ENCODE peak calls at places on chromosomes 6 and 20, in eight cellular contexts. F is AG10803, C is A549, E is left ventricle myocardium inferior, O is SK-N-SH, P is right atrium auricular region, R is brain microvascular endothelial cell, S is coronary artery. X is an unnamed sample.

GRCh38 chr20:14336667-14337066 is 745 bp downstream of the FLRT3 start:
- DNase-seq in P (no peak), R (peak; percentile 10), C (peak; percentile 20), O (no peak), E (no peak), F (no peak), S (no peak), X (no peak)

GRCh38 chr6:114068119-114068518 is 97.2 kb upstream of the HDAC2 start:
- DNase-seq in S (no peak), R (no peak), C (no peak), E (no peak), F (peak; percentile 37), P (no peak), O (no peak), X (no peak)

GRCh38 chr6:32218167-32218566 is 5.7 kb downstream of the NOTCH4 start:
- DNase-seq in E (no peak), R (no peak), S (no peak), C (no peak), O (no peak), F (no peak), P (no peak), X (no peak)

GRCh38 chr6:7311920-7312615 is 931 bp downstream of the SSR1 start:
- DNase-seq in F (peak; percentile 47), S (no peak), P (no peak), O (no peak), R (peak; percentile 8), E (no peak), C (no peak), X (no peak)

GRCh38 chr6:45640811-45641210 is 263.1 kb upstream of the SUPT3H start:
- DNase-seq in R (no peak), F (no peak), C (no peak), P (no peak), O (no peak), S (no peak), E (no peak), X (no peak)

GRCh38 chr20:25061103-25061799 is 3.3 kb upstream of the ACSS1 start:
- DNase-seq in E (no peak), F (no peak), C (no peak), S (peak; percentile 41), R (no peak), P (no peak), O (no peak), X (no peak)

GRCh38 chr6:80020381-80021120 is 16.1 kb downstream of the TTK start:
- DNase-seq in R (no peak), O (no peak), F (no peak), E (no peak), P (no peak), C (no peak), S (no peak), X (no peak)

GRCh38 chr6:116572162-116572561 is 858 bp downstream of the RWDD1 start:
- DNase-seq in S (no peak), F (peak; percentile 41), R (peak; percentile 29), P (no peak), C (peak; percentile 18), O (peak; percentile 51), E (peak; percentile 17), X (peak; percentile 11)

GRCh38 chr6:168032383-168032760 is 34.9 kb downstream of the KIF25 start:
- DNase-seq in P (peak; percentile 55), O (no peak), C (no peak), S (no peak), R (peak; percentile 89), E (no peak), F (peak; percentile 80), X (no peak)

GRCh38 chr6:4316867-4317400 is 181.6 kb upstream of the ECI2 start:
- DNase-seq in O (no peak), P (peak; percentile 75), E (peak; percentile 34), R (peak; percentile 24), C (no peak), S (no peak), F (peak; percentile 94), X (peak; percentile 45)

GRCh38 chr20:50304883-50305635 is 114.4 kb downstream of the CEBPB start:
- DNase-seq in C (no peak), E (peak; percentile 90), F (peak; percentile 99), S (peak; percentile 95), R (peak; percentile 82), P (peak; percentile 97), O (peak; percentile 67), X (no peak)

GRCh38 chr6:91715171-91715805 is 1128.4 kb upstream of the MAP3K7 start:
- DNase-seq in S (no peak), C (no peak), F (no peak), E (no peak), R (no peak), P (no peak), O (no peak), X (no peak)

GRCh38 chr20:7926767-7927166 is 13.5 kb downstream of the HAO1 start:
- DNase-seq in F (peak; percentile 58), E (no peak), C (no peak), S (no peak), R (peak; percentile 39), O (peak; percentile 10), P (no peak), X (no peak)

GRCh38 chr20:53828673-53829085 is 235.0 kb upstream of the ZNF217 start:
- DNase-seq in P (no peak), E (no peak), O (no peak), S (no peak), R (peak; percentile 93), F (peak; percentile 97), C (peak; percentile 60), X (no peak)

GRCh38 chr6:127833336-127833735 is 67.5 kb downstream of the THEMIS start:
- DNase-seq in F (peak; percentile 36), C (no peak), P (no peak), O (no peak), R (peak; percentile 29), E (no peak), S (no peak), X (no peak)

GRCh38 chr20:17391108-17391771 is 139.9 kb downstream of the BFSP1 start:
- DNase-seq in O (no peak), S (no peak), R (no peak), F (no peak), E (no peak), C (no peak), P (no peak), X (no peak)

GRCh38 chr20:25571240-25571639 is 14.1 kb downstream of the NINL start:
- DNase-seq in C (no peak), S (no peak), E (no peak), P (no peak), F (no peak), O (no peak), R (no peak), X (no peak)

GRCh38 chr6:16752206-16752867 is 8.9 kb downstream of the ATXN1 start:
- DNase-seq in P (no peak), S (no peak), O (no peak), C (peak; percentile 25), R (peak; percentile 78), E (no peak), F (peak; percentile 92), X (peak; percentile 12)

GRCh38 chr6:25637946-25638345 is 14.1 kb upstream of the SCGN start:
- DNase-seq in E (no peak), S (no peak), F (no peak), P (no peak), O (no peak), R (no peak), C (no peak), X (peak; percentile 12)

DNA sequence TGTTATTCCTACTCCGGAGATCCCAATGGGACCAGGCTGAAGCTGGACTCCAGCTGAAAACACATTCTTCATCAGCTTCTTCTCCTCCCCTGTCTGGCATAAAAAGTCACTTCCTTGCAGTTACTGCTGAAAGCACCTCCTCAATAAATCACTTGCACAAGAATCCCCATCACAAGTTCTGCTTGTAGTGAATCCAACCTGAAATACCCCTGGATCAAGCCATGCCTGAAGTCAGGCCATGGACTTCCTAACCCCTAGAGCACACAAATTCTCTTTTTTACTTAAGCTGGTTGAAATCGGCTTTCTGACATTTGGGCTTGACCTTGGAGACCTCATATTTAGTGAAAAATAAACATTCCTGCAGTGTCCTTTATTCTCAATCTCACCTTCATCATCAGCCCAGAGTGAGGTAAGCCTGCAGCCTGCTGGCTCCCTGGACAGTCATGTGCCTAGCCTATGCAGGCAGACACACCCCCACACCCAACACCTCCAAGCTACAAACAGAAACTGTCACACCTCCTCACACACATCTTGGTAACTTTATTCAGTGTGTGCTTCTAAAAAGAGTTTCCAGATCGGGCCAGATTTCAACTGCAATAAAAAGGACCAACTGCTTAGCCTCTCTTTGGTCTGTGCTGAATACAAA is 51.5 kb upstream of the PTPRT start:
- DNase-seq in O (no peak), S (no peak), E (no peak), F (no peak), P (no peak), R (no peak), C (no peak), X (no peak)
- H3K4me3 ChIP-seq in O (no peak overlapping the region), S (no peak overlapping the region), E (no peak overlapping the region), F (no peak overlapping the region), P (no peak overlapping the region), R (no peak overlapping the region), C (no peak overlapping the region), X (no peak overlapping the region)

GRCh38 chr6:11434565-11435326 is 102.8 kb upstream of the TMEM170B start:
- DNase-seq in F (peak; percentile 90), S (no peak), R (peak; percentile 86), O (no peak), C (peak; percentile 63), E (no peak), P (no peak), X (peak; percentile 79)

GRCh38 chr6:11431455-11431937 is 106.1 kb upstream of the TMEM170B start:
- DNase-seq in E (no peak), R (no peak), O (no peak), P (no peak), S (no peak), F (no peak), C (no peak), X (no peak)

GRCh38 chr6:11432091-11432490 is 105.5 kb upstream of the TMEM170B start:
- DNase-seq in F (no peak), C (no peak), E (no peak), P (no peak), O (no peak), S (no peak), R (no peak), X (no peak)

GRCh38 chr6:11433860-11434259 is 103.7 kb upstream of the TMEM170B start:
- DNase-seq in E (no peak), C (no peak), F (no peak), R (no peak), S (no peak), P (no peak), O (no peak), X (no peak)

GRCh38 chr6:11432713-11433450 is 104.7 kb upstream of the TMEM170B start:
- DNase-seq in C (peak; percentile 15), O (no peak), P (no peak), F (peak; percentile 90), S (no peak), R (peak; percentile 32), E (no peak), X (peak; percentile 65)
- H3K4me3 ChIP-seq in C (no peak overlapping the region), O (no peak overlapping the region), P (no peak overlapping the region), F (no peak overlapping the region), S (no peak overlapping the region), R (no peak overlapping the region), E (no peak overlapping the region), X (no peak overlapping the region)

GRCh38 chr6:42390228-42390934 is 61.3 kb downstream of the TRERF1 start:
- DNase-seq in E (no peak), O (no peak), S (peak; percentile 19), P (no peak), R (no peak), F (no peak), C (no peak), X (no peak)
- H3K4me3 ChIP-seq in E (no peak overlapping the region), O (no peak overlapping the region), S (no peak overlapping the region), P (no peak overlapping the region), R (no peak overlapping the region), F (no peak overlapping the region), C (no peak overlapping the region), X (no peak overlapping the region)

GRCh38 chr20:59040682-59041081 is 1.9 kb downstream of the PRELID3B start:
- DNase-seq in R (no peak), S (no peak), E (no peak), O (no peak), P (no peak), C (no peak), F (no peak), X (no peak)
- H3K4me3 ChIP-seq in R (no peak overlapping the region), S (no peak overlapping the region), E (no peak overlapping the region), O (no peak overlapping the region), P (no peak overlapping the region), C (peak overlapping the region; percentile 86), F (no peak overlapping the region), X (peak overlapping the region; percentile 90)